ENCODE peak calls at places on chromosomes 2 and 18, in seven cellular contexts. K, B, Z, X, Q, P and D are unnamed samples.

GRCh38 chr2:74864728-74865722 is 31.1 kb downstream of the HK2 start:
- DNase-seq in K (peak), B (peak), Z (no peak), X (no peak), Q (no peak), P (no peak), D (no peak)

GRCh38 chr2:195575879-195576391 is 81.1 kb upstream of the SLC39A10 start:
- DNase-seq in K (peak), B (peak), Z (no peak), X (no peak), Q (no peak), P (no peak), D (no peak)

GRCh38 chr18:54717673-54718435 is 110.4 kb upstream of the RAB27B start:
- DNase-seq in K (peak), B (no peak), Z (peak), X (peak), Q (no peak), P (no peak), D (peak)

GRCh38 chr2:101873543-101873942 is 118.2 kb upstream of the IL1R2 start:
- DNase-seq in K (no peak), B (peak), Z (no peak), X (no peak), Q (no peak), P (no peak), D (peak)

GRCh38 chr2:98389248-98389605 is 43.0 kb downstream of the CNGA3 start:
- DNase-seq in K (no peak), B (no peak), Z (no peak), X (no peak), Q (no peak), P (no peak), D (no peak)

GRCh38 chr2:215486973-215487372 is 51.1 kb upstream of the FN1 start:
- DNase-seq in K (peak), B (no peak), Z (no peak), X (no peak), Q (no peak), P (no peak), D (no peak)

GRCh38 chr2:177430425-177430824 is 37.9 kb downstream of the AGPS start:
- DNase-seq in K (peak), B (no peak), Z (no peak), X (no peak), Q (no peak), P (no peak), D (no peak)

GRCh38 chr2:23670245-23670592 is 256.7 kb downstream of the ATAD2B start:
- DNase-seq in K (no peak), B (no peak), Z (no peak), X (no peak), Q (no peak), P (no peak), D (no peak)

GRCh38 chr2:45220227-45220626 is 211.0 kb upstream of the SIX2 start:
- DNase-seq in K (no peak), B (no peak), Z (no peak), X (peak), Q (no peak), P (no peak), D (no peak)

GRCh38 chr2:177616066-177616465 is 223.5 kb downstream of the AGPS start:
- DNase-seq in K (no peak), B (no peak), Z (no peak), X (no peak), Q (no peak), P (no peak), D (no peak)

GRCh38 chr2:28276807-28277206 is 115.9 kb upstream of the FOSL2 start:
- DNase-seq in K (no peak), B (no peak), Z (no peak), X (no peak), Q (no peak), P (no peak), D (no peak)